ENCODE peak calls at places on chromosomes 4 and X, in six cellular contexts. K, G, Q, I, E and B are unnamed samples.

GRCh38 chr4:80336582-80336981 is 1.1 kb downstream of the CFAP299 start:
- DNase-seq in K (no peak), I (no peak), Q (peak), G (no peak), E (no peak), B (no peak)

GRCh38 chr4:76028242-76028859 is 5.1 kb upstream of the CXCL10 start:
- DNase-seq in Q (no peak), K (no peak), I (no peak), G (no peak), E (no peak), B (no peak)

GRCh38 chr4:16588651-16589050 is 309.8 kb downstream of the LDB2 start:
- DNase-seq in E (no peak), Q (no peak), G (no peak), K (no peak), I (no peak), B (no peak)

GRCh38 chr4:47704693-47705325 is 133.1 kb downstream of the CORIN start:
- DNase-seq in Q (peak), K (peak), G (no peak), I (peak), E (peak), B (no peak)

GRCh38 chr4:113057891-113058290 is 8.4 kb downstream of the ANK2 start:
- DNase-seq in G (no peak), E (no peak), I (no peak), Q (peak), K (no peak), B (no peak)

GRCh38 chrX:104833401-104833800 is 267.4 kb downstream of the IL1RAPL2 start:
- DNase-seq in E (no peak), G (no peak), Q (peak), I (no peak), K (no peak), B (peak)

GRCh38 chr4:122364700-122365404 is 14.0 kb upstream of the ADAD1 start:
- DNase-seq in K (peak), E (no peak), G (no peak), Q (no peak), I (no peak), B (no peak)

GRCh38 chr4:42655921-42656735 is 777 bp downstream of the ATP8A1 start:
- DNase-seq in K (peak), I (peak), G (peak), Q (no peak), E (peak), B (peak)

GRCh38 chrX:10457092-10457491 is 163.3 kb downstream of the MID1 start:
- DNase-seq in Q (peak), E (no peak), I (no peak), G (no peak), K (no peak), B (no peak)

GRCh38 chr4:145498430-145498829 is 16.8 kb downstream of the SMAD1 start:
- DNase-seq in G (no peak), Q (no peak), E (no peak), K (no peak), I (no peak), B (no peak)
- H3K4me3 ChIP-seq in G (no peak), Q (no peak), E (no peak), K (no peak), I (no peak), B (no peak)

GRCh38 chr4:155371432-155372043 is 5.2 kb downstream of the MAP9 start:
- DNase-seq in I (no peak), E (no peak), Q (peak), K (no peak), G (no peak), B (no peak)
- TF ChIP-seq CTCF in I (peak), E (no peak), Q (peak), K (peak), G (peak), B (no peak)

GRCh38 chr4:185255868-185256267 is 46.5 kb downstream of the SNX25 start:
- DNase-seq in Q (no peak), G (no peak), K (no peak), I (no peak), E (no peak), B (no peak)
- H3K4me3 ChIP-seq in Q (no peak), G (no peak), K (peak), I (no peak), E (no peak), B (no peak)

GRCh38 chr4:169311643-169312365 is 41.0 kb upstream of the SH3RF1 start:
- DNase-seq in K (no peak), E (peak), I (peak), G (no peak), Q (peak), B (no peak)
- TF ChIP-seq CTCF in K (peak), E (no peak), I (peak), G (peak), Q (peak), B (no peak)

GRCh38 chrX:153968255-153968654 is 3.4 kb downstream of the HCFC1 start:
- DNase-seq in G (no peak), Q (no peak), I (no peak), K (no peak), E (no peak), B (no peak)
- H3K4me3 ChIP-seq in G (no peak), Q (peak), I (no peak), K (peak), E (peak), B (no peak)

GRCh38 chrX:12115377-12115776 is 22.9 kb upstream of the FRMPD4 start:
- DNase-seq in K (no peak), Q (no peak), G (no peak), I (no peak), E (no peak), B (no peak)
- TF ChIP-seq CTCF in K (no peak), Q (no peak), G (no peak), I (no peak), E (no peak), B (no peak)

GRCh38 chrX:15142084-15142715 is 127.7 kb downstream of the ASB9 start:
- DNase-seq in E (no peak), I (no peak), Q (peak), K (no peak), G (no peak), B (no peak)
- H3K4me3 ChIP-seq in E (no peak), I (no peak), Q (no peak), K (no peak), G (no peak), B (no peak)

GRCh38 chr4:68877555-68877954 is 61.8 kb downstream of the UGT2B10 start:
- DNase-seq in E (no peak), K (no peak), I (no peak), G (no peak), Q (no peak), B (no peak)
- TF ChIP-seq CTCF in E (no peak), K (no peak), I (no peak), G (no peak), Q (no peak), B (no peak)

GRCh38 chrX:12979630-12980015 is 4.7 kb downstream of the TMSB4X start:
- DNase-seq in G (no peak), I (no peak), E (no peak), K (no peak), Q (peak), B (no peak)

GRCh38 chrX:12977761-12978204 is 2.9 kb downstream of the TMSB4X start:
- DNase-seq in E (no peak), Q (no peak), K (no peak), G (no peak), I (no peak), B (no peak)

GRCh38 chrX:12975999-12976558 is 1.2 kb downstream of the TMSB4X start:
- DNase-seq in I (peak), G (no peak), Q (peak), K (peak), E (peak), B (no peak)

GRCh38 chrX:12979011-12979629 is 4.2 kb downstream of the TMSB4X start:
- DNase-seq in G (no peak), Q (no peak), E (no peak), K (no peak), I (no peak), B (no peak)

GRCh38 chrX:12978205-12979010 is 3.5 kb downstream of the TMSB4X start:
- DNase-seq in E (peak), K (peak), I (peak), Q (peak), G (peak), B (no peak)
- H3K4me3 ChIP-seq in E (peak), K (peak), I (peak), Q (peak), G (peak), B (no peak)